ENCODE peak calls at places on chromosomes 3 and 15, in four cellular contexts. One of them, this sample, is unnamed.

GRCh38 chr15:74616996-74617395 is 1.4 kb downstream of the CLK3 start:
- DNase-seq in choroid plexus epithelial cell: no peak
- DNase-seq in cardiac fibroblast: no peak
- DNase-seq in A549: no peak
- DNase-seq in this sample: no peak

GRCh38 chr3:172561894-172562664 is 38.8 kb upstream of the TNFSF10 start:
- DNase-seq in cardiac fibroblast: no peak
- DNase-seq in choroid plexus epithelial cell: no peak
- DNase-seq in A549: no peak
- DNase-seq in this sample: no peak

GRCh38 chr3:187265461-187265955 is 26.0 kb downstream of the MASP1 start:
- DNase-seq in A549: no peak
- DNase-seq in cardiac fibroblast: no peak
- DNase-seq in choroid plexus epithelial cell: no peak
- DNase-seq in this sample: no peak

GRCh38 chr3:111691293-111691909 is 96.3 kb upstream of the ZBED2 start:
- DNase-seq in choroid plexus epithelial cell: peak; percentile 79
- DNase-seq in A549: peak; percentile 40
- DNase-seq in cardiac fibroblast: peak; percentile 76
- DNase-seq in this sample: peak; percentile 66

GRCh38 chr15:49906976-49907375 is 212.1 kb downstream of the ATP8B4 start:
- DNase-seq in choroid plexus epithelial cell: no peak
- DNase-seq in A549: no peak
- DNase-seq in cardiac fibroblast: no peak
- DNase-seq in this sample: no peak

GRCh38 chr15:67193223-67194009 is 61.0 kb downstream of the AAGAB start:
- DNase-seq in cardiac fibroblast: no peak
- DNase-seq in choroid plexus epithelial cell: peak; percentile 74
- DNase-seq in A549: no peak
- DNase-seq in this sample: peak; percentile 62

GRCh38 chr15:95557226-95558046 is 773.1 kb upstream of the NR2F2 start:
- DNase-seq in A549: peak; percentile 55
- DNase-seq in cardiac fibroblast: peak; percentile 97
- DNase-seq in choroid plexus epithelial cell: peak; percentile 98
- DNase-seq in this sample: peak; percentile 95

GRCh38 chr15:64938192-64938591 is 26.5 kb downstream of the ANKDD1A start:
- DNase-seq in A549: no peak
- DNase-seq in choroid plexus epithelial cell: peak; percentile 55
- DNase-seq in cardiac fibroblast: peak; percentile 35
- DNase-seq in this sample: peak; percentile 12

GRCh38 chr3:117045143-117045542 is 335.6 kb downstream of the TUSC7 start:
- DNase-seq in cardiac fibroblast: no peak
- DNase-seq in choroid plexus epithelial cell: peak; percentile 12
- DNase-seq in A549: no peak
- DNase-seq in this sample: no peak

GRCh38 chr3:148372476-148372875 is 325.2 kb upstream of the AGTR1 start:
- DNase-seq in A549: no peak
- DNase-seq in choroid plexus epithelial cell: peak; percentile 43
- DNase-seq in cardiac fibroblast: no peak
- DNase-seq in this sample: no peak

GRCh38 chr3:148366743-148367410 is 330.8 kb upstream of the AGTR1 start:
- DNase-seq in choroid plexus epithelial cell: peak; percentile 62
- DNase-seq in A549: peak; percentile 4
- DNase-seq in cardiac fibroblast: peak; percentile 45
- DNase-seq in this sample: peak; percentile 30
- TF ChIP-seq CTCF in choroid plexus epithelial cell: peak; percentile 44
- TF ChIP-seq CTCF in A549: peak; percentile 44
- TF ChIP-seq CTCF in cardiac fibroblast: no peak
- TF ChIP-seq CTCF in this sample: peak; percentile 36

GRCh38 chr3:53789459-53789858 is 56.8 kb downstream of the CHDH start:
- DNase-seq in choroid plexus epithelial cell: no peak
- DNase-seq in cardiac fibroblast: no peak
- DNase-seq in A549: no peak
- DNase-seq in this sample: no peak

GRCh38 chr3:53791317-53791716 is 54.9 kb downstream of the CHDH start:
- DNase-seq in cardiac fibroblast: no peak
- DNase-seq in choroid plexus epithelial cell: no peak
- DNase-seq in A549: no peak
- DNase-seq in this sample: no peak

GRCh38 chr3:53790470-53790869 is 55.7 kb downstream of the CHDH start:
- DNase-seq in A549: no peak
- DNase-seq in cardiac fibroblast: no peak
- DNase-seq in choroid plexus epithelial cell: no peak
- DNase-seq in this sample: no peak

GRCh38 chr3:53787016-53787415 is 59.2 kb downstream of the CHDH start:
- DNase-seq in choroid plexus epithelial cell: no peak
- DNase-seq in A549: no peak
- DNase-seq in cardiac fibroblast: no peak
- DNase-seq in this sample: no peak

GRCh38 chr3:53788038-53788437 is 58.2 kb downstream of the CHDH start:
- DNase-seq in cardiac fibroblast: no peak
- DNase-seq in choroid plexus epithelial cell: no peak
- DNase-seq in A549: no peak
- DNase-seq in this sample: no peak
- TF ChIP-seq CTCF in cardiac fibroblast: no peak
- TF ChIP-seq CTCF in choroid plexus epithelial cell: no peak
- TF ChIP-seq CTCF in A549: no peak
- TF ChIP-seq CTCF in this sample: no peak

GRCh38 chr3:63228087-63228486 is 50.0 kb upstream of the SYNPR start:
- DNase-seq in cardiac fibroblast: no peak
- DNase-seq in A549: no peak
- DNase-seq in choroid plexus epithelial cell: no peak
- DNase-seq in this sample: no peak

GRCh38 chr3:63228677-63229076 is 49.4 kb upstream of the SYNPR start:
- DNase-seq in A549: peak; percentile 2
- DNase-seq in cardiac fibroblast: peak; percentile 57
- DNase-seq in choroid plexus epithelial cell: peak; percentile 51
- DNase-seq in this sample: peak; percentile 65

GRCh38 chr3:63231556-63231955 is 46.6 kb upstream of the SYNPR start:
- DNase-seq in choroid plexus epithelial cell: no peak
- DNase-seq in cardiac fibroblast: no peak
- DNase-seq in A549: no peak
- DNase-seq in this sample: no peak

GRCh38 chr3:63230146-63230545 is 48.0 kb upstream of the SYNPR start:
- DNase-seq in A549: no peak
- DNase-seq in cardiac fibroblast: no peak
- DNase-seq in choroid plexus epithelial cell: no peak
- DNase-seq in this sample: no peak

GRCh38 chr3:63232764-63233396 is 45.2 kb upstream of the SYNPR start:
- DNase-seq in A549: no peak
- DNase-seq in choroid plexus epithelial cell: peak; percentile 22
- DNase-seq in cardiac fibroblast: peak; percentile 23
- DNase-seq in this sample: peak; percentile 17
- TF ChIP-seq CTCF in A549: peak; percentile 26
- TF ChIP-seq CTCF in choroid plexus epithelial cell: peak; percentile 34
- TF ChIP-seq CTCF in cardiac fibroblast: peak; percentile 31
- TF ChIP-seq CTCF in this sample: peak; percentile 34

DNA sequence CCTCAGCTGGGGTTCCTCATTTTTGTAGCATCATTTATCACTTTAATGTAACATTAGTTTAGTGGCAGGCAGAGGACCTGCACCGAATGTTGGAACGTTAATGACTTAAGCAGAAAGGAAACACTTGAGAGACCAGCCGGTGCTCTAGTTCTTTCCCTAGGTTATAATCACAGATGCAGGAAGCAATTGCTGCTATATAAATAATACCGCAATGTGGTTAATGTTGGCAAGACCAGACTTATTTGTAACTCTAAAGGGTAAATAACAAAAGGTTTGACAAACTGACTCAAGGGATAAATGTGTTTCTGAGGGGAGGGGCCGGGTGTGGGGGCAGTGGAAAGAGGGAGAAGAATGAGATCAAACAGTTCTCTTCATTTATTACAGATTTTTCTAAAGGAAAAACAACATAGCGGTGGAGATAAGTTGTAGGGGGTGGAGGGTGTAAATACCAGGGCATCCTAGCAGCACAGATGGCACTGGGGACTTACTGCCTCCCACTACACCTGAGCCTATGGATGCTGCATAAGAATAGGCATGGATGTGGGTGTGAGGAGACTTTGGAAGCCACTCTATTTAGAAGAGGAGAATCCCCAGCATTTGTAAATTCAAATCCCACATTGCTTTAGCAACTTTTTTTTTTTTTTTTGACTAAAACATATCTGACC is 27.6 kb upstream of the IL1RAP start:
- DNase-seq in cardiac fibroblast: peak; percentile 22
- DNase-seq in A549: no peak
- DNase-seq in choroid plexus epithelial cell: no peak
- DNase-seq in this sample: peak; percentile 20
- TF ChIP-seq CTCF in cardiac fibroblast: no peak
- TF ChIP-seq CTCF in A549: no peak
- TF ChIP-seq CTCF in choroid plexus epithelial cell: no peak
- TF ChIP-seq CTCF in this sample: no peak

DNA sequence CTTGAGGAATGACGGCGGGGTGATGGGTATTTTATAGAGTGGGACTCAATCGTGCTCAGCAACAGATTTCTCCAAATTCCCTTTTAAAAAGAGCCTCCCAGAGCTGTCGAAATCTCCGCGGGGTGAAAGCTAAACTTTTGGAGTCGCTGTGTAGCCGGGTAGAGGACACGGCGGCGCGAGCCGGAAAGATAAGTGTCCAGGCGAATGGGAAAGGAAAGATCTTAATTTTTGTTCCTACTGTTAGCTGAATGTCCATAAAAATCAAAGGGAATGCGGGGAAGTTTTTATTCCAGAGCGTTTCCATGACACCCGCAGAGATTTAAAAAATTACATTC is 9.1 kb downstream of the EOMES start:
- DNase-seq in A549: no peak
- DNase-seq in cardiac fibroblast: no peak
- DNase-seq in choroid plexus epithelial cell: no peak
- DNase-seq in this sample: peak; percentile 19
- TF ChIP-seq CTCF in A549: no peak
- TF ChIP-seq CTCF in cardiac fibroblast: no peak
- TF ChIP-seq CTCF in choroid plexus epithelial cell: no peak
- TF ChIP-seq CTCF in this sample: no peak

GRCh38 chr3:88220126-88220525 is 70.4 kb downstream of the C3orf38 start:
- DNase-seq in choroid plexus epithelial cell: no peak
- DNase-seq in A549: no peak
- DNase-seq in cardiac fibroblast: no peak
- DNase-seq in this sample: no peak

GRCh38 chr3:88222343-88222742 is 72.6 kb downstream of the C3orf38 start:
- DNase-seq in choroid plexus epithelial cell: no peak
- DNase-seq in A549: no peak
- DNase-seq in cardiac fibroblast: no peak
- DNase-seq in this sample: no peak

GRCh38 chr3:88221726-88222125 is 72.0 kb downstream of the C3orf38 start:
- DNase-seq in cardiac fibroblast: no peak
- DNase-seq in choroid plexus epithelial cell: no peak
- DNase-seq in A549: no peak
- DNase-seq in this sample: no peak

GRCh38 chr3:88219138-88219792 is 69.5 kb downstream of the C3orf38 start:
- DNase-seq in cardiac fibroblast: peak; percentile 77
- DNase-seq in A549: peak; percentile 7
- DNase-seq in choroid plexus epithelial cell: peak; percentile 88
- DNase-seq in this sample: peak; percentile 46
- TF ChIP-seq CTCF in cardiac fibroblast: peak; percentile 70
- TF ChIP-seq CTCF in A549: peak; percentile 33
- TF ChIP-seq CTCF in choroid plexus epithelial cell: peak; percentile 87
- TF ChIP-seq CTCF in this sample: peak; percentile 50

DNA sequence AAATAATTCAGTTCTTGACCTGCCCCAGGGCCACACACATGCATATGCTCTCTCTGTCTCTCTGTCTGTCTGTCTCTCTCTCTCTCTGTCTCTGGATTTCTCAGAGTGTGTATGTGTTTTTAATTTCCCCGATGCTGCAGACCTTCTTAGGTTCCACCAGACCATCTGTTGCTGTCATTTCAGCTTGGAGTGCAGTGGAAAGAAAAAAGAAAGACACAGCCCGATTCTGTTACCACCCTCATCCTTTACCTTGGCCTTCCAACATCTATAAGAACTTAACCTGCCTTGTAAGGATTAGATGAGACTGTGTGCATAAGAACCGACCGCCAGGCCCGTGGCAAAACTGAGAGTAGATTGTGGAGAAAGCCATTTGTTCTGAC is 9.7 kb upstream of the PGPEP1L start:
- DNase-seq in A549: no peak
- DNase-seq in cardiac fibroblast: no peak
- DNase-seq in choroid plexus epithelial cell: no peak
- DNase-seq in this sample: no peak
- TF ChIP-seq CTCF in A549: no peak
- TF ChIP-seq CTCF in cardiac fibroblast: no peak
- TF ChIP-seq CTCF in choroid plexus epithelial cell: no peak
- TF ChIP-seq CTCF in this sample: no peak

GRCh38 chr3:29759021-29759359 is 478.1 kb downstream of the RBMS3 start:
- DNase-seq in choroid plexus epithelial cell: peak; percentile 90
- DNase-seq in A549: no peak
- DNase-seq in cardiac fibroblast: peak; percentile 94
- DNase-seq in this sample: no peak

GRCh38 chr3:29763115-29763514 is 482.2 kb downstream of the RBMS3 start:
- DNase-seq in choroid plexus epithelial cell: no peak
- DNase-seq in cardiac fibroblast: no peak
- DNase-seq in A549: no peak
- DNase-seq in this sample: peak; percentile 20

GRCh38 chr3:29759443-29760033 is 478.7 kb downstream of the RBMS3 start:
- DNase-seq in A549: no peak
- DNase-seq in cardiac fibroblast: peak; percentile 73
- DNase-seq in choroid plexus epithelial cell: peak; percentile 61
- DNase-seq in this sample: peak; percentile 51

GRCh38 chr3:29764059-29764458 is 483.2 kb downstream of the RBMS3 start:
- DNase-seq in A549: no peak
- DNase-seq in cardiac fibroblast: peak; percentile 91
- DNase-seq in choroid plexus epithelial cell: peak; percentile 88
- DNase-seq in this sample: peak; percentile 97

DNA sequence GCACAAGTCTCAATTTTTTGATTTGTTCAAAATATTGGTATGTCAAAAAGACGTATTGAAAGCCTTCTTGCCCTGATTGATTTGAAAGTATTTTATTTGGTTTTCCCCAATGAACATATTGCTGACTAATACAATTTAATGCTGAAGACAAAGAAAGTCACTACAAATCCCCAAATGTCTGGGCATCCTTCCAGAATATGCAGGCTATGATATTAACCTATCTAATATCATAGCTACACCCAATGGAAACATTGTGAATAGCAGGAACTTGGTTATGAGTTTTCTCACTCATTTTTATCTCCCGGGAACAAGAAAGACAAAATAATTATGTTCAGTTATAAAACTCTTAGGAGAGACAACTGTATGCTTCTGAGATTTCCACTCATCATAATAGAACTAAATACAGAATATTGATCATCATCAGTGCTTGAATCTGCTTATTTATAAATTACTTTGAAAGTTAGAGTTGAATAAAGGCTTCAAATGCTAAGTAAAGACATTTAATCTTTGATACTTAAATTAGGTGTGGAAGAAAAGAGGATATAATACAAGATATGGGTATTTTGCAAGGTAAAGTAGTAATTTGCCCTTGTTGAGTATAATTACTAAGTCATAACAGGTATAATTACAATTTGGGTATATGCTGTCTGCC is 483.9 kb downstream of the RBMS3 start:
- DNase-seq in choroid plexus epithelial cell: peak; percentile 95
- DNase-seq in cardiac fibroblast: peak; percentile 96
- DNase-seq in A549: peak; percentile 4
- DNase-seq in this sample: peak; percentile 95
- TF ChIP-seq CTCF in choroid plexus epithelial cell: peak; percentile 79
- TF ChIP-seq CTCF in cardiac fibroblast: peak; percentile 78
- TF ChIP-seq CTCF in A549: peak; percentile 75
- TF ChIP-seq CTCF in this sample: peak; percentile 83

DNA sequence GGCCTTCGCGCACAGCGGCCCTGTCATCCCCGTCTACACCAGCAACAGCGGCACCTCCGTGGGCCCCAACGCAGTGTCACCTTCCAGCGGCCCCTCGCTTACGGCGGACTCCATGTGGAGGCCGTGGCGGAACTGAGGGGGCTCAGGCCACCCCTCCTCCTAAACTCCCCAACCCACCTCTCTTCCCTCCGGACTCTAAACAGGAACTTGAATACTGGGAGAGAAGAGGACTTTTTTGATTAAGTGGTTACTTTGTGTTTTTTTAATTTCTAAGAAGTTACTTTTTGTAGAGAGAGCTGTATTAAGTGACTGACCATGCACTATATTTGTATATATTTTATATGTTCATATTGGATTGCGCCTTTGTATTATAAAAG is 2.1 kb downstream of the HES1 start:
- DNase-seq in A549: no peak
- DNase-seq in cardiac fibroblast: peak; percentile 22
- DNase-seq in choroid plexus epithelial cell: peak; percentile 43
- DNase-seq in this sample: peak; percentile 17
- TF ChIP-seq CTCF in A549: no peak
- TF ChIP-seq CTCF in cardiac fibroblast: no peak
- TF ChIP-seq CTCF in choroid plexus epithelial cell: no peak
- TF ChIP-seq CTCF in this sample: no peak